ENCODE peak calls at places on chromosomes 13 and 19, in four cellular contexts. One of them, this sample, is unnamed.

GRCh38 chr19:55549500-55550320 is 4.4 kb upstream of the SBK3 start:
- DNase-seq in neural progenitor cell: peak; percentile 88
- DNase-seq in germinal center: no peak
- DNase-seq in H54: peak; percentile 76
- DNase-seq in this sample: no peak

GRCh38 chr13:99040536-99041141 is 62.8 kb upstream of the DOCK9 start:
- DNase-seq in germinal center: no peak
- DNase-seq in neural progenitor cell: no peak
- DNase-seq in H54: no peak
- DNase-seq in this sample: no peak

GRCh38 chr19:17534767-17535166 is 20.7 kb upstream of the COLGALT1 start:
- DNase-seq in neural progenitor cell: no peak
- DNase-seq in germinal center: no peak
- DNase-seq in H54: no peak
- DNase-seq in this sample: no peak

GRCh38 chr13:91946498-91947070 is 548.2 kb downstream of the GPC5 start:
- DNase-seq in H54: no peak
- DNase-seq in germinal center: no peak
- DNase-seq in neural progenitor cell: peak; percentile 63
- DNase-seq in this sample: peak; percentile 42

GRCh38 chr13:105665284-105665683 is 870.2 kb downstream of the EFNB2 start:
- DNase-seq in H54: peak; percentile 7
- DNase-seq in germinal center: no peak
- DNase-seq in neural progenitor cell: no peak
- DNase-seq in this sample: no peak

GRCh38 chr19:6667114-6667627 is 2.8 kb downstream of the TNFSF14 start:
- DNase-seq in germinal center: no peak
- DNase-seq in H54: no peak
- DNase-seq in neural progenitor cell: no peak
- DNase-seq in this sample: no peak

GRCh38 chr13:29454931-29455481 is 140.5 kb downstream of the SLC7A1 start:
- DNase-seq in germinal center: peak; percentile 40
- DNase-seq in neural progenitor cell: peak; percentile 11
- DNase-seq in H54: no peak
- DNase-seq in this sample: no peak

GRCh38 chr13:96651598-96651997 is 342.7 kb downstream of the OXGR1 start:
- DNase-seq in H54: no peak
- DNase-seq in neural progenitor cell: no peak
- DNase-seq in germinal center: no peak
- DNase-seq in this sample: no peak

GRCh38 chr13:20570540-20570939 is 3.6 kb downstream of the IFT88 start:
- DNase-seq in H54: no peak
- DNase-seq in germinal center: no peak
- DNase-seq in neural progenitor cell: no peak
- DNase-seq in this sample: no peak

GRCh38 chr19:17719730-17720486 is 628 bp downstream of the MAP1S start:
- DNase-seq in H54: no peak
- DNase-seq in neural progenitor cell: peak; percentile 37
- DNase-seq in germinal center: peak; percentile 37
- DNase-seq in this sample: no peak

GRCh38 chr19:48182434-48182833 is 12.0 kb downstream of the ZSWIM9 start:
- DNase-seq in neural progenitor cell: no peak
- DNase-seq in germinal center: no peak
- DNase-seq in H54: no peak
- DNase-seq in this sample: no peak

GRCh38 chr19:22286151-22286810 is at the start of gene ZNF729:
- DNase-seq in germinal center: no peak
- DNase-seq in neural progenitor cell: no peak
- DNase-seq in H54: no peak
- DNase-seq in this sample: no peak

GRCh38 chr19:1107655-1108261 is 4.0 kb downstream of the GPX4 start:
- DNase-seq in neural progenitor cell: no peak
- DNase-seq in H54: no peak
- DNase-seq in germinal center: no peak
- DNase-seq in this sample: no peak

GRCh38 chr13:45413826-45414312 is 4.3 kb downstream of the SLC25A30 start:
- DNase-seq in H54: no peak
- DNase-seq in neural progenitor cell: no peak
- DNase-seq in germinal center: no peak
- DNase-seq in this sample: no peak

GRCh38 chr13:59880468-59880867 is 283.3 kb downstream of the DIAPH3 start:
- DNase-seq in H54: no peak
- DNase-seq in neural progenitor cell: no peak
- DNase-seq in germinal center: no peak
- DNase-seq in this sample: no peak

GRCh38 chr13:26721251-26721939 is 39.2 kb downstream of the GPR12 start:
- DNase-seq in neural progenitor cell: no peak
- DNase-seq in H54: no peak
- DNase-seq in germinal center: no peak
- DNase-seq in this sample: no peak

GRCh38 chr13:23433171-23434153 is at the start of gene SACS:
- DNase-seq in H54: peak; percentile 6
- DNase-seq in neural progenitor cell: peak; percentile 95
- DNase-seq in germinal center: no peak
- DNase-seq in this sample: no peak

GRCh38 chr19:3178973-3179738 is 587 bp downstream of the S1PR4 start:
- DNase-seq in H54: no peak
- DNase-seq in neural progenitor cell: no peak
- DNase-seq in germinal center: no peak
- DNase-seq in this sample: no peak

GRCh38 chr13:79541426-79542049 is 60.6 kb downstream of the NDFIP2 start:
- DNase-seq in H54: no peak
- DNase-seq in germinal center: peak; percentile 14
- DNase-seq in neural progenitor cell: peak; percentile 40
- DNase-seq in this sample: peak; percentile 2

GRCh38 chr13:113658836-113659235 is 838 bp upstream of the ATP4B start:
- DNase-seq in neural progenitor cell: no peak
- DNase-seq in H54: no peak
- DNase-seq in germinal center: no peak
- DNase-seq in this sample: no peak

GRCh38 chr13:94825507-94825906 is 113.2 kb upstream of the SOX21 start:
- DNase-seq in H54: no peak
- DNase-seq in neural progenitor cell: peak; percentile 92
- DNase-seq in germinal center: no peak
- DNase-seq in this sample: no peak

GRCh38 chr13:83498045-83498444 is 384.2 kb downstream of the SLITRK1 start:
- DNase-seq in neural progenitor cell: no peak
- DNase-seq in H54: no peak
- DNase-seq in germinal center: no peak
- DNase-seq in this sample: no peak

GRCh38 chr19:2242092-2242537 is 5.5 kb downstream of the SF3A2 start:
- DNase-seq in germinal center: no peak
- DNase-seq in H54: no peak
- DNase-seq in neural progenitor cell: no peak
- DNase-seq in this sample: no peak

GRCh38 chr19:3333020-3333583 is 33.3 kb upstream of the NFIC start:
- DNase-seq in germinal center: no peak
- DNase-seq in H54: no peak
- DNase-seq in neural progenitor cell: no peak
- DNase-seq in this sample: no peak